ENCODE peak calls at places on chromosomes 5 and 9, in seven cellular contexts. One of them, this sample, is unnamed.

GRCh38 chr9:119601632-119602031 is 232.4 kb upstream of the BRINP1 start:
- DNase-seq in H1: no peak
- DNase-seq in K562: no peak
- DNase-seq in GM23338: no peak
- DNase-seq in HCT116: no peak
- DNase-seq in HepG2: no peak
- DNase-seq in GM12878: no peak
- DNase-seq in this sample: no peak

GRCh38 chr9:114080773-114081440 is 2.8 kb upstream of the AMBP start:
- DNase-seq in HepG2: peak; percentile 99
- DNase-seq in GM12878: no peak
- DNase-seq in H1: no peak
- DNase-seq in HCT116: no peak
- DNase-seq in K562: no peak
- DNase-seq in GM23338: no peak
- DNase-seq in this sample: no peak

GRCh38 chr9:34515959-34516358 is 6.8 kb downstream of the ENHO start:
- DNase-seq in GM23338: no peak
- DNase-seq in GM12878: no peak
- DNase-seq in K562: no peak
- DNase-seq in HepG2: no peak
- DNase-seq in H1: no peak
- DNase-seq in HCT116: no peak
- DNase-seq in this sample: no peak

GRCh38 chr5:15821506-15821905 is 321.5 kb downstream of the FBXL7 start:
- DNase-seq in GM23338: no peak
- DNase-seq in HCT116: no peak
- DNase-seq in K562: no peak
- DNase-seq in HepG2: no peak
- DNase-seq in GM12878: no peak
- DNase-seq in H1: no peak
- DNase-seq in this sample: peak; percentile 63

GRCh38 chr9:109905472-109905871 is 125.5 kb downstream of the PALM2AKAP2 start:
- DNase-seq in GM12878: no peak
- DNase-seq in HepG2: no peak
- DNase-seq in GM23338: no peak
- DNase-seq in H1: no peak
- DNase-seq in HCT116: no peak
- DNase-seq in K562: no peak
- DNase-seq in this sample: no peak

GRCh38 chr5:10719965-10720364 is 41.1 kb downstream of the DAP start:
- DNase-seq in HCT116: peak; percentile 86
- DNase-seq in HepG2: no peak
- DNase-seq in H1: no peak
- DNase-seq in K562: no peak
- DNase-seq in GM12878: no peak
- DNase-seq in GM23338: no peak
- DNase-seq in this sample: peak; percentile 82

GRCh38 chr5:89293849-89294248 is 410.9 kb upstream of the MEF2C start:
- DNase-seq in GM12878: no peak
- DNase-seq in GM23338: no peak
- DNase-seq in HepG2: no peak
- DNase-seq in H1: no peak
- DNase-seq in HCT116: no peak
- DNase-seq in K562: no peak
- DNase-seq in this sample: no peak

GRCh38 chr5:153276151-153276550 is 214.3 kb upstream of the GRIA1 start:
- DNase-seq in H1: peak; percentile 76
- DNase-seq in GM12878: no peak
- DNase-seq in HCT116: no peak
- DNase-seq in HepG2: peak; percentile 2
- DNase-seq in K562: peak; percentile 10
- DNase-seq in GM23338: peak; percentile 83
- DNase-seq in this sample: no peak

GRCh38 chr9:120713257-120714087 is 798 bp downstream of the MEGF9 start:
- DNase-seq in HCT116: no peak
- DNase-seq in HepG2: no peak
- DNase-seq in GM23338: peak; percentile 58
- DNase-seq in GM12878: no peak
- DNase-seq in H1: peak; percentile 61
- DNase-seq in K562: peak; percentile 35
- DNase-seq in this sample: no peak

GRCh38 chr5:88407341-88407740 is 138.7 kb upstream of the TMEM161B start:
- DNase-seq in H1: no peak
- DNase-seq in GM12878: no peak
- DNase-seq in HCT116: no peak
- DNase-seq in K562: no peak
- DNase-seq in GM23338: no peak
- DNase-seq in HepG2: no peak
- DNase-seq in this sample: no peak

GRCh38 chr9:15104826-15105420 is 194.7 kb upstream of the FREM1 start:
- DNase-seq in H1: peak; percentile 53
- DNase-seq in K562: peak; percentile 8
- DNase-seq in GM23338: peak; percentile 75
- DNase-seq in GM12878: no peak
- DNase-seq in HepG2: peak; percentile 47
- DNase-seq in HCT116: peak; percentile 16
- DNase-seq in this sample: peak; percentile 51

GRCh38 chr9:117768740-117769400 is 64.7 kb downstream of the TLR4 start:
- DNase-seq in HepG2: no peak
- DNase-seq in HCT116: no peak
- DNase-seq in H1: no peak
- DNase-seq in GM23338: peak; percentile 22
- DNase-seq in K562: no peak
- DNase-seq in GM12878: no peak
- DNase-seq in this sample: no peak

GRCh38 chr9:126125577-126125976 is 201.1 kb upstream of the MVB12B start:
- DNase-seq in H1: no peak
- DNase-seq in HCT116: no peak
- DNase-seq in K562: no peak
- DNase-seq in HepG2: no peak
- DNase-seq in GM12878: no peak
- DNase-seq in GM23338: no peak
- DNase-seq in this sample: no peak

GRCh38 chr5:74649421-74649973 is 9.0 kb upstream of the ENC1 start:
- DNase-seq in H1: no peak
- DNase-seq in GM12878: no peak
- DNase-seq in GM23338: no peak
- DNase-seq in K562: no peak
- DNase-seq in HepG2: no peak
- DNase-seq in HCT116: no peak
- DNase-seq in this sample: no peak

GRCh38 chr5:99037668-99038067 is 108.9 kb upstream of the CHD1 start:
- DNase-seq in HCT116: no peak
- DNase-seq in H1: no peak
- DNase-seq in HepG2: peak; percentile 45
- DNase-seq in GM12878: no peak
- DNase-seq in K562: no peak
- DNase-seq in GM23338: peak; percentile 18
- DNase-seq in this sample: no peak

GRCh38 chr9:224540-225520 is 10.2 kb downstream of the DOCK8 start:
- DNase-seq in HCT116: no peak
- DNase-seq in HepG2: peak; percentile 26
- DNase-seq in K562: no peak
- DNase-seq in GM23338: no peak
- DNase-seq in GM12878: no peak
- DNase-seq in H1: no peak
- DNase-seq in this sample: no peak

GRCh38 chr9:69181908-69182353 is 7.9 kb downstream of the TJP2 start:
- DNase-seq in GM12878: no peak
- DNase-seq in HCT116: no peak
- DNase-seq in GM23338: no peak
- DNase-seq in H1: peak; percentile 33
- DNase-seq in K562: no peak
- DNase-seq in HepG2: no peak
- DNase-seq in this sample: peak; percentile 29

GRCh38 chr9:123329329-123329955 is 26.6 kb upstream of the CRB2 start:
- DNase-seq in K562: no peak
- DNase-seq in HepG2: peak; percentile 39
- DNase-seq in HCT116: no peak
- DNase-seq in GM12878: no peak
- DNase-seq in H1: no peak
- DNase-seq in GM23338: no peak
- DNase-seq in this sample: no peak

GRCh38 chr9:87119328-87119881 is 172.1 kb upstream of the GAS1 start:
- DNase-seq in GM23338: no peak
- DNase-seq in K562: no peak
- DNase-seq in HepG2: no peak
- DNase-seq in GM12878: no peak
- DNase-seq in H1: no peak
- DNase-seq in HCT116: no peak
- DNase-seq in this sample: peak; percentile 41

GRCh38 chr5:180135967-180136641 is 64.5 kb upstream of the RNF130 start:
- DNase-seq in GM12878: no peak
- DNase-seq in H1: peak; percentile 43
- DNase-seq in HCT116: no peak
- DNase-seq in K562: no peak
- DNase-seq in HepG2: no peak
- DNase-seq in GM23338: no peak
- DNase-seq in this sample: no peak

GRCh38 chr5:83583859-83584258 is 112.3 kb downstream of the VCAN start:
- DNase-seq in HCT116: no peak
- DNase-seq in HepG2: no peak
- DNase-seq in K562: no peak
- DNase-seq in H1: no peak
- DNase-seq in GM23338: no peak
- DNase-seq in GM12878: no peak
- DNase-seq in this sample: peak; percentile 77

GRCh38 chr9:69874301-69875060 is 53.9 kb downstream of the CFAP95 start:
- DNase-seq in HepG2: no peak
- DNase-seq in K562: no peak
- DNase-seq in GM12878: no peak
- DNase-seq in HCT116: no peak
- DNase-seq in GM23338: peak; percentile 22
- DNase-seq in H1: no peak
- DNase-seq in this sample: peak; percentile 32

GRCh38 chr5:95835682-95836405 is 13.3 kb upstream of the GLRX start:
- DNase-seq in GM12878: no peak
- DNase-seq in K562: no peak
- DNase-seq in HepG2: no peak
- DNase-seq in GM23338: no peak
- DNase-seq in HCT116: no peak
- DNase-seq in H1: no peak
- DNase-seq in this sample: peak; percentile 22

GRCh38 chr5:114427204-114427603 is 65.3 kb downstream of the KCNN2 start:
- DNase-seq in H1: no peak
- DNase-seq in GM23338: no peak
- DNase-seq in K562: no peak
- DNase-seq in HepG2: no peak
- DNase-seq in HCT116: no peak
- DNase-seq in GM12878: no peak
- DNase-seq in this sample: no peak

GRCh38 chr9:78575041-78575440 is 278.1 kb downstream of the PSAT1 start:
- DNase-seq in HCT116: no peak
- DNase-seq in GM12878: no peak
- DNase-seq in HepG2: no peak
- DNase-seq in K562: no peak
- DNase-seq in H1: no peak
- DNase-seq in GM23338: no peak
- DNase-seq in this sample: no peak

GRCh38 chr9:131318211-131318610 is 28.7 kb downstream of the PLPP7 start:
- DNase-seq in HCT116: no peak
- DNase-seq in GM12878: no peak
- DNase-seq in H1: no peak
- DNase-seq in K562: no peak
- DNase-seq in GM23338: no peak
- DNase-seq in HepG2: no peak
- DNase-seq in this sample: no peak

GRCh38 chr5:147234825-147235635 is at the start of gene STK32A:
- DNase-seq in K562: no peak
- DNase-seq in GM23338: peak; percentile 93
- DNase-seq in HepG2: no peak
- DNase-seq in H1: peak; percentile 88
- DNase-seq in HCT116: no peak
- DNase-seq in GM12878: no peak
- DNase-seq in this sample: peak; percentile 25

GRCh38 chr9:110048473-110048975 is 159.4 kb downstream of the C9orf152 start:
- DNase-seq in H1: peak; percentile 81
- DNase-seq in GM23338: peak; percentile 83
- DNase-seq in GM12878: peak; percentile 56
- DNase-seq in HCT116: peak; percentile 40
- DNase-seq in HepG2: no peak
- DNase-seq in K562: peak; percentile 52
- DNase-seq in this sample: peak; percentile 88

GRCh38 chr5:94691947-94692346 is 73.5 kb downstream of the SLF1 start:
- DNase-seq in HCT116: no peak
- DNase-seq in HepG2: peak; percentile 3
- DNase-seq in K562: no peak
- DNase-seq in GM12878: no peak
- DNase-seq in GM23338: no peak
- DNase-seq in H1: no peak
- DNase-seq in this sample: peak; percentile 42

GRCh38 chr9:96187108-96187695 is 114.8 kb downstream of the HSD17B3 start:
- DNase-seq in H1: no peak
- DNase-seq in GM12878: no peak
- DNase-seq in HCT116: no peak
- DNase-seq in GM23338: peak; percentile 39
- DNase-seq in K562: no peak
- DNase-seq in HepG2: no peak
- DNase-seq in this sample: no peak
- TF ChIP-seq EZH2 in H1: no peak
- TF ChIP-seq EZH2 in GM12878: no peak
- TF ChIP-seq EZH2 in HCT116: no peak
- TF ChIP-seq EZH2 in GM23338: no peak
- TF ChIP-seq EZH2 in K562: no peak
- TF ChIP-seq EZH2 in HepG2: no peak
- TF ChIP-seq EZH2 in this sample: no peak

GRCh38 chr5:137833463-137833862 is 34.2 kb upstream of the MYOT start:
- DNase-seq in GM12878: no peak
- DNase-seq in H1: no peak
- DNase-seq in HepG2: peak; percentile 64
- DNase-seq in K562: no peak
- DNase-seq in GM23338: peak; percentile 64
- DNase-seq in HCT116: peak; percentile 92
- DNase-seq in this sample: no peak
- TF ChIP-seq POLR2AphosphoS5 in GM12878: no peak
- TF ChIP-seq POLR2AphosphoS5 in H1: no peak
- TF ChIP-seq POLR2AphosphoS5 in HepG2: no peak
- TF ChIP-seq POLR2AphosphoS5 in K562: no peak
- TF ChIP-seq POLR2AphosphoS5 in GM23338: no peak
- TF ChIP-seq POLR2AphosphoS5 in HCT116: peak; percentile 52
- TF ChIP-seq POLR2AphosphoS5 in this sample: no peak

GRCh38 chr9:124795881-124796415 is 19.0 kb downstream of the OLFML2A start:
- DNase-seq in HepG2: peak; percentile 35
- DNase-seq in H1: no peak
- DNase-seq in GM12878: no peak
- DNase-seq in K562: no peak
- DNase-seq in GM23338: peak; percentile 30
- DNase-seq in HCT116: no peak
- DNase-seq in this sample: peak; percentile 44
- H3K4me1 ChIP-seq in HepG2: peaks cover 33% of the 10 kb centered on the region
- H3K4me1 ChIP-seq in H1: no peaks in the 10 kb centered on the region
- H3K4me1 ChIP-seq in GM12878: peaks cover 2% of the 10 kb centered on the region
- H3K4me1 ChIP-seq in K562: peaks cover 2% of the 10 kb centered on the region
- H3K4me1 ChIP-seq in GM23338: no peaks in the 10 kb centered on the region
- H3K4me1 ChIP-seq in HCT116: peaks cover 12% of the 10 kb centered on the region
- H3K4me1 ChIP-seq in this sample: peaks cover 19% of the 10 kb centered on the region

GRCh38 chr5:77644443-77645157 is 6.1 kb upstream of the OTP start:
- DNase-seq in H1: peak; percentile 70
- DNase-seq in K562: no peak
- DNase-seq in HepG2: no peak
- DNase-seq in GM12878: no peak
- DNase-seq in HCT116: no peak
- DNase-seq in GM23338: peak; percentile 84
- DNase-seq in this sample: no peak
- TF ChIP-seq EZH2 in H1: peak; percentile 69
- TF ChIP-seq EZH2 in K562: no peak
- TF ChIP-seq EZH2 in HepG2: peak; percentile 51
- TF ChIP-seq EZH2 in GM12878: no peak
- TF ChIP-seq EZH2 in HCT116: no peak
- TF ChIP-seq EZH2 in GM23338: peak; percentile 86
- TF ChIP-seq EZH2 in this sample: peak; percentile 91

GRCh38 chr9:93496285-93496684 is 42.9 kb upstream of the FAM120AOS start:
- DNase-seq in K562: no peak
- DNase-seq in GM23338: no peak
- DNase-seq in HCT116: no peak
- DNase-seq in H1: no peak
- DNase-seq in GM12878: no peak
- DNase-seq in HepG2: no peak
- DNase-seq in this sample: no peak
- TF ChIP-seq POLR2AphosphoS5 in K562: no peak
- TF ChIP-seq POLR2AphosphoS5 in GM23338: no peak
- TF ChIP-seq POLR2AphosphoS5 in HCT116: no peak
- TF ChIP-seq POLR2AphosphoS5 in H1: no peak
- TF ChIP-seq POLR2AphosphoS5 in GM12878: no peak
- TF ChIP-seq POLR2AphosphoS5 in HepG2: no peak
- TF ChIP-seq POLR2AphosphoS5 in this sample: no peak